ENCODE peak calls at places on chromosome 14, in four cellular contexts. O is neuronal stem cell, W is IMR-90, V is mesendoderm. P is an unnamed sample. For H3K4me1, the result is how much of the 10 kb centered on the place peaks cover.

GRCh38 chr14:75770635-75771034 is 109.6 kb downstream of the TTLL5 start:
- DNase-seq in V (no peak), W (no peak), O (no peak), P (no peak)

GRCh38 chr14:92253381-92253894 is 69.5 kb upstream of the SLC24A4 start:
- DNase-seq in V (peak), W (no peak), O (no peak), P (peak)

GRCh38 chr14:103395245-103395644 is 10.0 kb downstream of the MARK3 start:
- DNase-seq in W (peak), V (no peak), O (no peak), P (no peak)

GRCh38 chr14:62168564-62169155 is 406.4 kb downstream of the SNAPC1 start:
- DNase-seq in V (peak), W (no peak), O (no peak), P (no peak)

GRCh38 chr14:80310950-80311349 is 99.6 kb upstream of the DIO2 start:
- DNase-seq in O (no peak), V (no peak), W (peak), P (no peak)

GRCh38 chr14:95097385-95097784 is 59.9 kb downstream of the DICER1 start:
- DNase-seq in W (peak), O (no peak), V (no peak), P (no peak)

GRCh38 chr14:103724116-103724515 is 8.5 kb downstream of the ZFYVE21 start:
- DNase-seq in V (no peak), O (no peak), W (peak), P (no peak)

GRCh38 chr14:56816575-56817391 is 6.5 kb upstream of the OTX2 start:
- DNase-seq in W (no peak), O (no peak), V (peak), P (peak)

GRCh38 chr14:22147716-22148115 is 441.3 kb downstream of the DAD1 start:
- DNase-seq in V (no peak), O (no peak), W (no peak), P (no peak)

GRCh38 chr14:83779266-83779665 is 1750.7 kb upstream of the FLRT2 start:
- DNase-seq in V (no peak), W (peak), O (no peak), P (no peak)

GRCh38 chr14:104551851-104552737 is 27.5 kb upstream of the C14orf180 start:
- DNase-seq in O (no peak), V (peak), W (no peak), P (no peak)

GRCh38 chr14:70692210-70692609 is 50.5 kb downstream of the TTC9 start:
- DNase-seq in O (no peak), W (no peak), V (peak), P (no peak)

GRCh38 chr14:60964901-60965300 is 16.0 kb downstream of the TRMT5 start:
- DNase-seq in V (no peak), W (peak), O (no peak), P (no peak)

GRCh38 chr14:23310546-23310945 is 3.9 kb downstream of the BCL2L2 start:
- DNase-seq in V (no peak), O (no peak), W (no peak), P (no peak)

GRCh38 chr14:96053600-96054381 is 14.6 kb downstream of the C14orf132 start:
- DNase-seq in O (no peak), V (peak), W (peak), P (no peak)

GRCh38 chr14:105701456-105702274 is 175.3 kb downstream of the TMEM121 start:
- DNase-seq in V (no peak), O (no peak), W (no peak), P (no peak)
- H3K4me1 ChIP-seq in V (under half), O (under half), W (under half), P (under half)

DNA sequence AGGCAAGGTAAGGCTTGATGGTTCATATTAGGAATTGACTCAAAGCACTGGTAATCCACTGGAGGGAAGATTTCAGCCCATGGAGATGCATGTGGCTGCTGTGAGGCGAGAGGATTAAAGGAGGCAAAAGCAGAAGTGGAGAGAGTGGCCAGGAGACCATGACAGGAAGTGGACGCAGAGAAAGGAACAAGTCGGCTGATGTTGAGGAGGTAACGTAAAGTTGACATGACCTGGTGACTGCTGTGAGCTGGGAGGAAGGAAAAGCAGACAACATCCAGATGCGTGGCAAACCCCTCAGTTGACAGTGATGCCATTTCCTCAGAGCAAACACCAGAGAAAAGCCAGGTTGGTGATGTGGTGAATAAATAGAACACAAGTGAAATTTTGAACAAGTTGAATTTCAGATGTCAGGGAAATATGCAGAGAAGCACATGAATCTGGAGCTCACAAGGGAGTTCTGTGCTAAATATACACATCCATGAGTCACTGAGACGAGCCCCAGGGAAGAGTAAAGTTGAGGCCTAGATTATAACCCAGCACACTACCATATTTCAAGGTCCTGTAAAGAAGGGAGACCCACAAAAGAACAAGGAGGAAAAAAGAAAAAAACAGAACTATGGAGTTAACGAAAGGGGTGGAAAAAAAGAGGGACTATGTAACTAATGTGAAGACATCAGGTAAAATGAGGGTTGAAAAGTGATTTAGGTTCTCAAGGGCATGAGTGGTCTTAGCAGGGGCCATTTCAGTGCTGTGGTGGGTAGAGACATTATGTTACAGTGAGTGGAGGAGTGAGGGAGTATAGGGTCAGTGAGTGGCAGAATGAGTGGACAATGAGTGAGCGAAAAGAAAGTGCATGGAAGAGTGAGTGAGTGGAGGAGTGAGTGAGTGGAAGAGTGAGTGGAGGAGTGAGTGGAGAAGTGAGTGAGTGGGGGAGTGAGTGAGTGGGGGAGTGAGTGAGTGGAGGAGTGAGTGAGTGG is 61.6 kb upstream of the GZMB start:
- DNase-seq in O (no peak), W (no peak), V (no peak), P (no peak)
- H3K23ac ChIP-seq in O (no peak), W (no peak), V (no peak), P (no peak)

GRCh38 chr14:68190032-68190431 is 370.5 kb downstream of the RAD51B start:
- DNase-seq in V (no peak), O (no peak), W (no peak), P (no peak)
- H3K4me1 ChIP-seq in V (under half), O (under half), W (under half), P (under half)

GRCh38 chr14:99125616-99126431 is 146.2 kb downstream of the BCL11B start:
- DNase-seq in O (no peak), W (no peak), V (no peak), P (no peak)
- H3K23ac ChIP-seq in O (no peak), W (no peak), V (no peak), P (no peak)

DNA sequence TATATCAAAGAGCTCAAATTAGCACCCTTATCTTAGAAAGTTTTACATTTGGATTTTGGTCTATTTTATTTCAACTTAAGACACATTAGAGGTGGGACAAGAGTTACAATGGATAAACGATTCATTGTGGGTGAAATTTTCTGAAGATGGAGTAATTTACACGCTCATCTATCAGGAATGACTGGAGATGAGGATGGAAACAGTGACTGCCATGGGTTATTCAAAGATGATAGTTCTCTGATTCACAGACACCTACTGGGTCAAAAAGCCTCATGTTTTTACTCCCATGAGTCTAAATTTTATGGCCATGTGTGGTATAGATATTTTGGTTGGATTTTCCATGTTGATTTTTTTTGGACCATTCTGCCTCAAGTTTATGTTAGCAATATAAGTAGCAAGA is 22.1 kb downstream of the SAMD4A start:
- DNase-seq in W (peak), V (no peak), O (no peak), P (no peak)
- H3K4me1 ChIP-seq in W (under half), V (under half), O (under half), P (under half)

DNA sequence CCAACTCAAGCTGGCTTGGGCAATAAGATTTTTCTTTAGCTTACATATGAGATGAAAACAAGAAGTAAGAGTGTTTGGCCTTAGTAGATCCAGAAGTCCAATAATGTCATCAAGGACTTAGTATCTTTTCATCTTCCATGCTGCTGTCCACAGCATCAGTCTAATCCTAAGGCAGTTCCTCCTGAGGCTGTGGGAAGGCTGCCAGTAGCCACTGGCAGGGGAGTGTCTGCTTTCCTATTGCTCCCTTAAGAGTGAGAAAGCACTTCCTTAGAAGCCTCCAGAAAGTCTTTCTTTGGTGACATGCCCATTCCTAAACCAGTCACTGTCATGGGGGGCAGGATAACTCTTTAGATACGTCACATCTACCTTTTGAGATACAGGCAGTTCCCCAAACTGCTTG is 317.7 kb downstream of the BMP4 start:
- DNase-seq in V (no peak), O (no peak), W (peak), P (no peak)
- H3K23ac ChIP-seq in V (no peak), O (no peak), W (no peak), P (no peak)

DNA sequence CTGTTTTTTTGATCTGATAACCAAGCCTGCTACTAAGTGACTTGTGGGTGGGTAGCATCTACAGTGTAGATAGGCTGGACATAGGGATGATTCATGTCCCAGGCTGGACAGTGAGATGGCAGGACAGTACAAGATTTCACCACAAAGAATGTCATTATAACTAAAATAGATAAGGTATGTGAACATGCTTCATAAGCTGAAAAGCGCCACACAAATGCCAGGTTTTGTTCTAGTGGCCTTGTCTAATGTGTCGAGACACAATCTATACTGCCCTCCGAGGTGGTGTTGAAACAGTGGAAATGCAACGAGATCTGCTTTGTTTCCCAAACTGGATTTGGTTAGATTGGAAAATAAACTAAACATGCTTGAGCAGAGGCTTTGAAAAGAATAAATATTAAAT is 4.4 kb downstream of the LGALS3 start:
- DNase-seq in O (no peak), V (no peak), W (peak), P (no peak)
- H3K4me1 ChIP-seq in O (under half), V (under half), W (under half), P (under half)

GRCh38 chr14:51652168-51653095 is 722 bp downstream of the FRMD6 start:
- DNase-seq in W (no peak), V (peak), O (no peak), P (peak)
- H3K23ac ChIP-seq in W (peak), V (peak), O (peak), P (no peak)

DNA sequence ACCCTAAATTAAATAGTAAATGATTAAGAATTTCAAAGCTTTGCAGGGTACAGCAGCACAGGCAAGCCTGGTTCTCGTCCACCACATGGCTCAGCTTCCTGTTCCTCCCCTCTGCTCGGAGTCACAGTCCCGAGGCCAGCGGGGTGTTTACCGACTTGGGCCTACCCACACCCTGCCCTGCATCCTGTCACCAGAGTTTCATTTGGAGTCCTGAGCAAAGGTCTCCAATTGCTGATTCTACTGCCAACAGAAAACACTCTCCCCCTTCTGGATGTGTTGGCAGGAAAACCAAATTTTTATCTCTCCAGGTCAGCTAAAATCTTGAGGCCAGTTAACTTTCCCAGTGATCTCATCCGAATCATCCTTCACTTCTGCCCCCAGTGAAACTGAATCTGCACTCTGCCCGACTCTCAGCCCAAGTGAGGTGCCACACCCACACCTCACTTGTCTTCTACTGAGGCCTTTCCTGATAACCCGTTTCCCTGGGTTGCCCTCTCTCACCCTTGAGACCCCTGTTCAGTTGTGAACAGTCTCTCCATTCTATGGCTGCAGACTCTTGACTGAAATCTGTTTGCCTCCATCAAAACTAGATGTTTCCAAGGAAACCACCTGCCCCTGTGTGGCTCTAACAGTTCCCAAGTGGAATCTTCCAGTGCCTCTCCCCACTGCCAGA is 71.2 kb downstream of the VCPKMT start:
- DNase-seq in O (no peak), V (no peak), W (peak), P (no peak)
- H3K4me1 ChIP-seq in O (under half), V (under half), W (under half), P (under half)

P was measured in H9.